ENCODE peak calls at places on chromosomes 7 and 10, in ten cellular contexts. J is LoVo; E is GM04504; N is ELR; Z is adrenal gland; Q is activated T-helper 9 cell treated with anti-CD3 and anti-CD28 coated beads, Interleukin-2, amount 50 U/mL, for 16 hours; M is progenitor cell of endocrine pancreas; V is CD4-positive, alpha-beta memory T cell; P is lower lobe of right lung; R is thyroid gland. B is an unnamed sample.
A peak's percentile ranks its signal among the peaks of the same experiment; 100 is the strongest.

GRCh38 chr7:38306914-38307313 is 33.5 kb upstream of the TARP start:
- DNase-seq in J (no peak), E (no peak), N (no peak), Z (no peak), Q (no peak), M (no peak), V (peak; percentile 50), P (no peak), R (no peak), B (no peak)

GRCh38 chr10:128028508-128029279 is 97.5 kb downstream of the MKI67 start:
- DNase-seq in J (no peak), E (no peak), N (peak; percentile 22), Z (no peak), Q (no peak), M (no peak), V (no peak), P (peak; percentile 34), R (no peak), B (no peak)

GRCh38 chr7:15836041-15836440 is 149.6 kb upstream of the MEOX2 start:
- DNase-seq in J (no peak), E (no peak), N (peak; percentile 12), Z (no peak), Q (no peak), M (no peak), V (no peak), P (no peak), R (no peak), B (no peak)

GRCh38 chr7:25579688-25580075 is 351.4 kb upstream of the NPVF start:
- DNase-seq in J (no peak), E (no peak), N (no peak), Z (peak; percentile 86), Q (no peak), M (no peak), V (no peak), P (no peak), R (no peak), B (no peak)

GRCh38 chr10:10960534-10960933 is 57.1 kb upstream of the CELF2 start:
- DNase-seq in J (no peak), E (no peak), N (no peak), Z (no peak), Q (no peak), M (no peak), V (no peak), P (no peak), R (no peak), B (no peak)

GRCh38 chr10:24871006-24871405 is 81.4 kb downstream of the PRTFDC1 start:
- DNase-seq in J (no peak), E (no peak), N (no peak), Z (no peak), Q (no peak), M (no peak), V (no peak), P (no peak), R (no peak), B (no peak)

GRCh38 chr10:43865275-43866135 is 216.8 kb upstream of the ZNF32 start:
- DNase-seq in J (no peak), E (no peak), N (no peak), Z (peak; percentile 30), Q (no peak), M (no peak), V (no peak), P (no peak), R (no peak), B (no peak)

GRCh38 chr10:77832243-77832642 is 94.3 kb downstream of the DLG5 start:
- DNase-seq in J (no peak), E (no peak), N (no peak), Z (peak; percentile 90), Q (peak; percentile 24), M (no peak), V (peak; percentile 59), P (no peak), R (peak; percentile 90), B (no peak)

GRCh38 chr7:82506702-82507101 is 63.1 kb upstream of the CACNA2D1 start:
- DNase-seq in J (no peak), E (no peak), N (no peak), Z (no peak), Q (no peak), M (no peak), V (no peak), P (no peak), R (no peak), B (no peak)

GRCh38 chr10:35854661-35855060 is 212.6 kb upstream of the FZD8 start:
- DNase-seq in J (no peak), E (no peak), N (no peak), Z (no peak), Q (no peak), M (no peak), V (no peak), P (no peak), R (no peak), B (no peak)

B was measured in NCI-H460.